ENCODE peak calls at places on chromosomes 12 and 14, in five cellular contexts. Z is uterus, O is tibial artery, V is transverse colon, F is HepG2. N is an unnamed sample.

GRCh38 chr12:70645494-70646317 is 8.5 kb upstream of the PTPRB start:
- DNase-seq in Z (no peak), O (no peak), V (peak; percentile 42), F (peak; percentile 41), N (no peak)

GRCh38 chr14:37594916-37595808 is at the start of the genes FOXA1 and TTC6:
- DNase-seq in Z (no peak), O (no peak), V (peak; percentile 65), F (peak; percentile 96), N (peak; percentile 30)

GRCh38 chr14:69626132-69626500 is 14.7 kb downstream of the SUSD6 start:
- DNase-seq in Z (no peak), O (no peak), V (no peak), F (no peak), N (no peak)

GRCh38 chr12:113452458-113452857 is 19.2 kb downstream of the LHX5 start:
- DNase-seq in Z (no peak), O (no peak), V (no peak), F (no peak), N (no peak)

GRCh38 chr14:89425931-89426330 is 8.9 kb upstream of the FOXN3 start:
- DNase-seq in Z (no peak), O (peak; percentile 74), V (peak; percentile 33), F (peak; percentile 41), N (no peak)

GRCh38 chr12:55728185-55728931 is 451 bp downstream of the CD63 start:
- DNase-seq in Z (peak; percentile 84), O (peak; percentile 93), V (peak; percentile 81), F (no peak), N (peak; percentile 87)

GRCh38 chr14:54730156-54730961 is 163.4 kb downstream of the SAMD4A start:
- DNase-seq in Z (no peak), O (no peak), V (peak; percentile 16), F (no peak), N (no peak)

GRCh38 chr12:1220127-1221092 is 229.4 kb downstream of the ERC1 start:
- DNase-seq in Z (no peak), O (no peak), V (peak; percentile 60), F (peak; percentile 8), N (no peak)

GRCh38 chr14:60656755-60657608 is 7.7 kb upstream of the SIX1 start:
- DNase-seq in Z (peak; percentile 31), O (peak; percentile 75), V (peak; percentile 50), F (peak; percentile 58), N (no peak)

GRCh38 chr14:32938719-32939253 is at the start of gene NPAS3:
- DNase-seq in Z (no peak), O (peak; percentile 66), V (no peak), F (no peak), N (no peak)

GRCh38 chr12:86683568-86683991 is 427.4 kb upstream of the MGAT4C start:
- DNase-seq in Z (no peak), O (no peak), V (no peak), F (no peak), N (no peak)

GRCh38 chr12:89863332-89863938 is 154.8 kb upstream of the ATP2B1 start:
- DNase-seq in Z (no peak), O (no peak), V (no peak), F (no peak), N (no peak)

GRCh38 chr12:2149091-2149490 is 96.3 kb downstream of the CACNA1C start:
- DNase-seq in Z (no peak), O (no peak), V (no peak), F (no peak), N (no peak)

GRCh38 chr14:75440733-75441474 is 13.1 kb downstream of the JDP2 start:
- DNase-seq in Z (peak; percentile 74), O (peak; percentile 88), V (no peak), F (no peak), N (no peak)

GRCh38 chr12:103272949-103273348 is 222.8 kb downstream of the C12orf42 start:
- DNase-seq in Z (no peak), O (no peak), V (no peak), F (no peak), N (no peak)

GRCh38 chr14:55372423-55372822 is 39.2 kb downstream of the ATG14 start:
- DNase-seq in Z (no peak), O (no peak), V (no peak), F (no peak), N (no peak)

GRCh38 chr14:54838931-54839512 is 63.6 kb downstream of the GCH1 start:
- DNase-seq in Z (no peak), O (no peak), V (no peak), F (no peak), N (no peak)

GRCh38 chr12:110266980-110267620 is 13.9 kb upstream of the ATP2A2 start:
- DNase-seq in Z (peak; percentile 58), O (no peak), V (no peak), F (no peak), N (peak; percentile 44)

GRCh38 chr12:110270125-110270962 is 10.7 kb upstream of the ATP2A2 start:
- DNase-seq in Z (peak; percentile 65), O (peak; percentile 60), V (no peak), F (peak; percentile 95), N (peak; percentile 86)

GRCh38 chr12:110269622-110270124 is 11.4 kb upstream of the ATP2A2 start:
- DNase-seq in Z (peak; percentile 56), O (no peak), V (no peak), F (no peak), N (no peak)

GRCh38 chr12:110266381-110266909 is 14.6 kb upstream of the ATP2A2 start:
- DNase-seq in Z (no peak), O (no peak), V (no peak), F (no peak), N (no peak)

DNA sequence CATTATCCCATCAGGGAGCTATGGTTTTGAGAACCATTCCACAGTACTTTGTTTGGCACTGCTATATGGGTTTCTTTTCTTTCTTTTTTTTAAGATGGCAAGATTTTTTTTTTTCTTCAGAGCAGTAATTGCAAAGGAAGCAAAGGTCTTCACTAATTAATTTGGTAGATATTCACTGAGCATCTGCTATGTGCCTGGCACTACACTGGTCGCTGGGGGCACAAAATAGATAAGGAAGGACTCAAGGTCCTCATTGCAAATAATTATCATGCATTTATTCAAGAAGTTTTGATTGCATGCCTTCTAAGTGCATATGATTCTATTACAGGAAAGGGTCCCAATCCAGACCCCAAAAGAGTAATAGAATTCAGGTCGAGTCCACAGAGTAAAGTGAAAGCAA is 10.0 kb upstream of the ATP2A2 start:
- DNase-seq in Z (no peak), O (no peak), V (no peak), F (no peak), N (no peak)
- H3K4me3 ChIP-seq in Z (no peak overlapping the region), O (no peak overlapping the region), V (no peak overlapping the region), F (no peak overlapping the region), N (no peak overlapping the region)

GRCh38 chr12:13367973-13368372 is 171.4 kb downstream of the EMP1 start:
- DNase-seq in Z (no peak), O (no peak), V (no peak), F (no peak), N (no peak)
- H3K27ac ChIP-seq in Z (no peak overlapping the region), O (no peak overlapping the region), V (no peak overlapping the region), F (no peak overlapping the region), N (no peak overlapping the region)

GRCh38 chr14:105838107-105838506 is 311.7 kb downstream of the TMEM121 start:
- DNase-seq in Z (no peak), O (no peak), V (no peak), F (no peak), N (no peak)
- H3K36me3 ChIP-seq in Z (no peaks in the 10 kb centered on the region), O (no peaks in the 10 kb centered on the region), V (no peaks in the 10 kb centered on the region), F (no peaks in the 10 kb centered on the region), N (no peaks in the 10 kb centered on the region)

DNA sequence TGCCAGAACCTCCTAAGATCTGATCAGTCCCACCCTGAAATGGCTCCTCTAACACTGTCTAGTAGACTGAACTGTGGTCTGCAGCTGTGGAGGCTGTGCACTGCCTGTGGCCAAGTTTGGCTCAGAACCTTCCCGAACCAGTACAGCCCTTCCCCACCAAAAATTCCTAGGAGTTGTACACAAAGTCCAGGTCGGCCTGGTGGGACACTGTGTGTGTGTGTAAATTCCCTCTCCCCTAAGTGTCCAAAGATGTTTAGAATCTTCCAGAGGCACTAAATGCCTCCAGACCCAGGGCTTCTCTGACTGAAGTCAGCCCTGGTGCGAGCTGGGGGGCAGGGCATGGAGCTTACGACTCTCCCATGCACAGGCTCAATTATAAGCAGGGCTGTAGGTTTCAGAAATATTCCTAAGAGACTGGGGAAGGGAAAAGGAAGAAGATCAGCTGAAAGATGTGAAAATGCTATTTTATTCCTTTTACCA is 107.0 kb upstream of the ATF7IP start:
- DNase-seq in Z (peak; percentile 25), O (no peak), V (no peak), F (no peak), N (no peak)
- H3K4me3 ChIP-seq in Z (no peak overlapping the region), O (no peak overlapping the region), V (no peak overlapping the region), F (peak overlapping the region; percentile 34), N (no peak overlapping the region)